ENCODE peak calls at places on chromosome 2, in seven cellular contexts. X is prostate gland; B is HepG2; Q is CD4-positive, CD25-positive, alpha-beta regulatory T cell; C is NT2/D1; H is CD8-positive, alpha-beta memory T cell; K is CD8-positive, alpha-beta T cell. W is an unnamed sample.

GRCh38 chr2:224931956-224932355 is 110.3 kb downstream of the DOCK10 start:
- DNase-seq in C (no peak), B (no peak), K (no peak), Q (no peak), H (no peak), X (no peak), W (no peak)

GRCh38 chr2:40625849-40626248 is 174.0 kb upstream of the SLC8A1 start:
- DNase-seq in C (no peak), K (no peak), B (no peak), X (no peak), H (no peak), Q (no peak), W (no peak)

GRCh38 chr2:229884775-229885699 is 36.8 kb downstream of the TRIP12 start:
- DNase-seq in H (no peak), C (no peak), Q (peak; percentile 11), B (no peak), K (no peak), X (no peak), W (no peak)

GRCh38 chr2:14587119-14587518 is 45.4 kb upstream of the LRATD1 start:
- DNase-seq in B (no peak), C (no peak), K (no peak), H (no peak), X (no peak), Q (no peak), W (no peak)

GRCh38 chr2:1511455-1511854 is 98.2 kb downstream of the TPO start:
- DNase-seq in H (no peak), K (no peak), B (no peak), C (no peak), X (no peak), Q (no peak), W (no peak)

GRCh38 chr2:176653856-176654443 is 384.7 kb downstream of the MTX2 start:
- DNase-seq in H (peak; percentile 11), Q (peak; percentile 13), X (peak; percentile 14), B (peak; percentile 57), K (peak; percentile 22), C (peak; percentile 83), W (peak; percentile 69)

GRCh38 chr2:121721926-121722325 is 14.7 kb downstream of the NIFK start:
- DNase-seq in H (no peak), K (no peak), B (no peak), X (no peak), Q (no peak), C (no peak), W (no peak)

GRCh38 chr2:197515277-197515797 is 529 bp upstream of the MOB4 start:
- DNase-seq in K (no peak), C (no peak), H (no peak), X (no peak), Q (no peak), B (peak; percentile 61), W (no peak)

GRCh38 chr2:45845058-45845457 is 193.6 kb downstream of the PRKCE start:
- DNase-seq in X (no peak), B (no peak), H (no peak), K (no peak), C (no peak), Q (no peak), W (no peak)

GRCh38 chr2:22499082-22499844 is 885.7 kb upstream of the KLHL29 start:
- DNase-seq in B (no peak), K (no peak), H (no peak), X (no peak), Q (no peak), C (no peak), W (no peak)

GRCh38 chr2:54983345-54984235 is 66.7 kb downstream of the RTN4 start:
- DNase-seq in C (no peak), H (no peak), Q (no peak), B (no peak), X (no peak), K (no peak), W (no peak)

GRCh38 chr2:147382322-147382948 is 462.4 kb upstream of the ACVR2A start:
- DNase-seq in K (no peak), C (no peak), X (peak; percentile 70), Q (no peak), H (no peak), B (no peak), W (no peak)

GRCh38 chr2:28263690-28264089 is 129.0 kb upstream of the FOSL2 start:
- DNase-seq in C (no peak), Q (no peak), B (no peak), H (no peak), X (no peak), K (no peak), W (no peak)

GRCh38 chr2:33188799-33189198 is 242.0 kb downstream of the LTBP1 start:
- DNase-seq in Q (no peak), B (no peak), H (no peak), K (no peak), C (no peak), X (no peak), W (no peak)
- H3K36me3 ChIP-seq in Q (no peaks in the 10 kb centered on the region), B (no peaks in the 10 kb centered on the region), H (no peaks in the 10 kb centered on the region), K (no peaks in the 10 kb centered on the region), C (peaks cover 4% of the 10 kb centered on the region), X (no peaks in the 10 kb centered on the region), W (no peaks in the 10 kb centered on the region)

GRCh38 chr2:110121592-110121991 is 6.0 kb upstream of the MALL start:
- DNase-seq in K (no peak), Q (no peak), X (no peak), C (no peak), B (no peak), H (no peak), W (no peak)
- H3K4me3 ChIP-seq in K (no peak overlapping the region), Q (no peak overlapping the region), X (no peak overlapping the region), C (no peak overlapping the region), B (no peak overlapping the region), H (no peak overlapping the region), W (no peak overlapping the region)

DNA sequence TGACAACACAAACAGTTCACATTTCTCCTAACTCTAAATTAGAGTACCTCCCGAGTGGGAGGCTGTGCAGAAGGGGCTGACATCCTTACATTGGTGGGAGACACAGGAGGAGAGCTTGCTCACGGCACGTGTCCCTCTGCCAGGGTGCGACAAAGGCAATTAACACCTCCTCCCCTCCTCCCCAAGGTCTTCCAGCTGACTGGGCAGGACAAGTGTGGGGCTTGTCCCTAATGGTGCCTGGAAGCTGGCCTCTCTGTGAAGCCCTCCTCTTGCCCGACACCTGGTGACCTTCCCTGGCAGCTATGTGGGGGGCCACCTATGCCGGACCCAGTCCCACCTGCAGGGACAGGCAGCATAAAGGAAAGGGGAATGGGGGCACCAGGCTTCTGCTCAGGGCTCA is 57.0 kb downstream of the FAM168B start:
- DNase-seq in B (no peak), K (no peak), H (no peak), C (no peak), Q (no peak), X (no peak), W (no peak)
- H3K36me3 ChIP-seq in B (no peaks in the 10 kb centered on the region), K (no peaks in the 10 kb centered on the region), H (no peaks in the 10 kb centered on the region), C (peaks cover 9% of the 10 kb centered on the region), Q (no peaks in the 10 kb centered on the region), X (no peaks in the 10 kb centered on the region), W (no peaks in the 10 kb centered on the region)

GRCh38 chr2:231188506-231189170 is 9.8 kb upstream of the ARMC9 start:
- DNase-seq in B (no peak), H (no peak), C (no peak), Q (no peak), X (no peak), K (no peak), W (no peak)

GRCh38 chr2:231189571-231190495 is 8.6 kb upstream of the ARMC9 start:
- DNase-seq in H (no peak), Q (no peak), K (no peak), B (no peak), X (no peak), C (no peak), W (no peak)

GRCh38 chr2:231189171-231189530 is 9.3 kb upstream of the ARMC9 start:
- DNase-seq in Q (no peak), B (no peak), H (no peak), X (no peak), C (no peak), K (no peak), W (no peak)

GRCh38 chr2:231191896-231192872 is 6.2 kb upstream of the ARMC9 start:
- DNase-seq in B (peak; percentile 70), C (peak; percentile 36), Q (no peak), H (no peak), K (no peak), X (peak; percentile 25), W (peak; percentile 64)

DNA sequence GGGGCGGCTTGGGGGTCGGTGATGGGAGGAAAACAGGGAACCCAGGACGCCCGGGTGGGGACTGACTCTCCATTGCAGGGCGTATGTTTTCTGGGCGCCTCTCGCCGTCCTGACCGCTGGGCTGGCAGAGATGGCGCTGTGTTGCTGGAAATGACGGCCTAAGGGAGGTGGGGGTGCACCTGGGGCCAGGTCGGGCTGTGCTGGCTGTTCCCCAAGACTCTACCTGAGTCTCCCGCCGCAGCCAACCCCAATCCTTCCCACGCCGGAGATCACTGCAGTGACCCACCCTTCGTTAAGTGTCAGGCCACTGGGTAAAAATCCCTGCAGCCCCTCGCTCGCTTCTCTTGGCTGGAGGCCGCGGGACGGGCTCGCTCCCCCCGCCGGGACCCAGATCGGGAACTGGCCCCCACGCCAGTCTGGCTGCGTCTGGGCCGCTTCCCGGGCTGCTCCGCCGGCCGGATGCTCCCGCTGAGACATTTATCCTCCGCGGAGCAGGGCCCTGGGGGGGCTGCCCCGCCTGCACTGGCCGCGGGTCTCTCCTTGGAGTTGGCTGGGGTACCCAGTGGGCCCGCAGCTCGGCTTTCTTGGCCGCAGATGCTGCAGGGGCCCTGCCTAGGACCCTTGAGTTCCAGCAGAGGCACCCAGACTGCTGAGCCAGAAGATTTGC is 7.8 kb upstream of the ARMC9 start:
- DNase-seq in C (no peak), Q (no peak), B (no peak), X (peak; percentile 50), H (no peak), K (no peak), W (peak; percentile 50)
- H3K4me3 ChIP-seq in C (peak overlapping the region; percentile 36), Q (no peak overlapping the region), B (peak overlapping the region; percentile 72), X (peak overlapping the region; percentile 25), H (no peak overlapping the region), K (no peak overlapping the region), W (no peak overlapping the region)

DNA sequence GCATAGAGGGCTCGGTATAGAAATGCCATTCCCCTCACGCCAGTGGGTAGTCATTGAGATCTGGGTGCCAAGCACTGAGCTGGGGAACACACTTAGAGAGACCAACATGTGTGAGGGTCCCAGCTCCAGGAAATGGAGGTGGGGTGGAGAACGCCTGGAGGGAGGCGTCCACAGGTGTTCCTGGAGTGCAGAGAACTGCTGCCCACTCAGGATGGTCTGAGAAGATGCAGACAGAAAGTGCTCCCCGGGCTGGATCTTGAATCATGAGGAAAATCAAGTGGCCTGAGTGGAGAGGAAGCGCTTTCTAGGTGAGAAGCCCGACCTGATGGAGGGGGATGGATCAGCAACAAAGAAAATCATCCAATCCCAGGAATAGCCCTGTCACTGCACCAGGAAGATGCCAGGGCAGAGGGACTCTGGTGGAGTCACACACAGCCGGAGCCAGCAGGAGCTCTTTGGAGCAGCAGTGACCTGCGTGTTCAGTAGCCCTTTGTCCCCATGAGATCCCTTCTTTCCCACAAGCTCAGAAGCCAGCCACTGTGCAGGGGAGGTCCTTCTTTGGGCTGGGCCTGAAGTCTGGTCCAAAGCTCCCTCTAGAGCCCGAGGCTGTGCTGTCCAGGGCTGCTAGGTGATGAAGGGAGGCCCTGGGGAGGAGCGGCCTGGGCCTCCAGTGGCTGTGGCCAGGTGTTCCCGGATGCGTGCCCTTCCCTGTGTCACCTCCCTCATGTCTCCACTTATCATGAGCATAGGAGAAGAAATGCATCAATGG is 112.3 kb downstream of the RNF144A start:
- DNase-seq in Q (no peak), K (no peak), C (no peak), B (peak; percentile 19), H (no peak), X (no peak), W (no peak)
- H3K36me3 ChIP-seq in Q (peaks cover 15% of the 10 kb centered on the region), K (peaks cover 55% of the 10 kb centered on the region), C (peaks cover 33% of the 10 kb centered on the region), B (peaks cover 34% of the 10 kb centered on the region), H (peaks cover 37% of the 10 kb centered on the region), X (no peaks in the 10 kb centered on the region), W (no peaks in the 10 kb centered on the region)

GRCh38 chr2:44805391-44805790 is 136.1 kb upstream of the SIX3 start:
- DNase-seq in K (no peak), H (no peak), X (no peak), Q (no peak), B (no peak), C (no peak), W (no peak)
- H3K4me3 ChIP-seq in K (no peak overlapping the region), H (no peak overlapping the region), X (no peak overlapping the region), Q (no peak overlapping the region), B (no peak overlapping the region), C (no peak overlapping the region), W (no peak overlapping the region)

W was measured in mucosa of descending colon.